ENCODE peak calls at places on chromosomes 4 and X, in six cellular contexts. One of them, this sample, is unnamed.

GRCh38 chr4:170281027-170281426 is 191.3 kb upstream of the AADAT start:
- DNase-seq in retina: no peak
- DNase-seq in NCI-H345: no peak
- DNase-seq in lower leg skin: no peak
- DNase-seq in amniotic stem cell: no peak
- DNase-seq in T-cell: no peak
- DNase-seq in this sample: no peak

GRCh38 chr4:54727346-54727745 is 69.6 kb downstream of the KIT start:
- DNase-seq in retina: no peak
- DNase-seq in NCI-H345: no peak
- DNase-seq in lower leg skin: no peak
- DNase-seq in amniotic stem cell: no peak
- DNase-seq in T-cell: no peak
- DNase-seq in this sample: no peak

GRCh38 chr4:1312821-1313640 is 23.3 kb downstream of the MAEA start:
- DNase-seq in retina: no peak
- DNase-seq in NCI-H345: no peak
- DNase-seq in lower leg skin: no peak
- DNase-seq in amniotic stem cell: no peak
- DNase-seq in T-cell: no peak
- DNase-seq in this sample: no peak

GRCh38 chrX:71637253-71637618 is 18.9 kb upstream of the CXCR3 start:
- DNase-seq in retina: no peak
- DNase-seq in NCI-H345: no peak
- DNase-seq in lower leg skin: no peak
- DNase-seq in amniotic stem cell: no peak
- DNase-seq in T-cell: no peak
- DNase-seq in this sample: no peak

GRCh38 chr4:126051709-126052424 is 737.1 kb downstream of the FAT4 start:
- DNase-seq in retina: no peak
- DNase-seq in NCI-H345: no peak
- DNase-seq in lower leg skin: peak
- DNase-seq in amniotic stem cell: peak
- DNase-seq in T-cell: no peak
- DNase-seq in this sample: no peak

GRCh38 chrX:136453771-136454170 is 34.0 kb upstream of the BRS3 start:
- DNase-seq in retina: no peak
- DNase-seq in NCI-H345: peak
- DNase-seq in lower leg skin: no peak
- DNase-seq in amniotic stem cell: no peak
- DNase-seq in T-cell: no peak
- DNase-seq in this sample: no peak

GRCh38 chr4:185847352-185848078 is 35.5 kb upstream of the SORBS2 start:
- DNase-seq in retina: no peak
- DNase-seq in NCI-H345: no peak
- DNase-seq in lower leg skin: no peak
- DNase-seq in amniotic stem cell: peak
- DNase-seq in T-cell: no peak
- DNase-seq in this sample: no peak

GRCh38 chrX:153793291-153793690 is 884 bp downstream of the IDH3G start:
- DNase-seq in retina: no peak
- DNase-seq in NCI-H345: no peak
- DNase-seq in lower leg skin: no peak
- DNase-seq in amniotic stem cell: no peak
- DNase-seq in T-cell: no peak
- DNase-seq in this sample: no peak

GRCh38 chr4:129344058-129344457 is 248.1 kb downstream of the C4orf33 start:
- DNase-seq in retina: no peak
- DNase-seq in NCI-H345: peak
- DNase-seq in lower leg skin: no peak
- DNase-seq in amniotic stem cell: no peak
- DNase-seq in T-cell: no peak
- DNase-seq in this sample: no peak

GRCh38 chrX:17788439-17788838 is 51.1 kb downstream of the SCML1 start:
- DNase-seq in retina: peak
- DNase-seq in NCI-H345: peak
- DNase-seq in lower leg skin: no peak
- DNase-seq in amniotic stem cell: peak
- DNase-seq in T-cell: peak
- DNase-seq in this sample: peak

GRCh38 chr4:5543681-5544080 is 164.7 kb downstream of the EVC2 start:
- DNase-seq in retina: no peak
- DNase-seq in NCI-H345: no peak
- DNase-seq in lower leg skin: no peak
- DNase-seq in amniotic stem cell: no peak
- DNase-seq in T-cell: no peak
- DNase-seq in this sample: no peak

GRCh38 chr4:37917388-37917787 is 26.5 kb downstream of the TBC1D1 start:
- DNase-seq in retina: no peak
- DNase-seq in NCI-H345: no peak
- DNase-seq in lower leg skin: no peak
- DNase-seq in amniotic stem cell: no peak
- DNase-seq in T-cell: no peak
- DNase-seq in this sample: no peak

GRCh38 chrX:7614616-7615015 is 228.4 kb upstream of the VCX start:
- DNase-seq in retina: no peak
- DNase-seq in NCI-H345: peak
- DNase-seq in lower leg skin: no peak
- DNase-seq in amniotic stem cell: no peak
- DNase-seq in T-cell: no peak
- DNase-seq in this sample: no peak

GRCh38 chr4:48093949-48094550 is 40.0 kb downstream of the TXK start:
- DNase-seq in retina: no peak
- DNase-seq in NCI-H345: no peak
- DNase-seq in lower leg skin: no peak
- DNase-seq in amniotic stem cell: no peak
- DNase-seq in T-cell: no peak
- DNase-seq in this sample: no peak

GRCh38 chrX:115330498-115331138 is 41.1 kb downstream of the LUZP4 start:
- DNase-seq in retina: peak
- DNase-seq in NCI-H345: peak
- DNase-seq in lower leg skin: no peak
- DNase-seq in amniotic stem cell: peak
- DNase-seq in T-cell: no peak
- DNase-seq in this sample: peak

GRCh38 chr4:79170077-79170476 is 155.8 kb downstream of the NAA11 start:
- DNase-seq in retina: no peak
- DNase-seq in NCI-H345: no peak
- DNase-seq in lower leg skin: no peak
- DNase-seq in amniotic stem cell: no peak
- DNase-seq in T-cell: no peak
- DNase-seq in this sample: no peak

GRCh38 chr4:181294421-181294820 is 948.8 kb upstream of the TENM3 start:
- DNase-seq in retina: no peak
- DNase-seq in NCI-H345: no peak
- DNase-seq in lower leg skin: no peak
- DNase-seq in amniotic stem cell: no peak
- DNase-seq in T-cell: no peak
- DNase-seq in this sample: no peak

GRCh38 chrX:12791253-12792228 is at the start of gene PRPS2:
- DNase-seq in retina: peak
- DNase-seq in NCI-H345: peak
- DNase-seq in lower leg skin: peak
- DNase-seq in amniotic stem cell: no peak
- DNase-seq in T-cell: peak
- DNase-seq in this sample: peak